ENCODE peak calls at places on chromosomes 16 and 17, in seven cellular contexts. P is transverse colon; D is SJSA1; Y is stomach; J is effector memory CD4-positive, alpha-beta T cell; Q is CD8-positive, alpha-beta memory T cell; W is IMR-90. H is an unnamed sample.

GRCh38 chr16:47965439-47965838 is 190.4 kb downstream of the ABCC12 start:
- DNase-seq in W (peak), J (no peak), Y (no peak), D (no peak), Q (no peak), P (no peak), H (no peak)

GRCh38 chr17:74545456-74546230 is at the start of gene CD300C:
- DNase-seq in D (no peak), J (no peak), Q (no peak), Y (no peak), W (no peak), P (no peak), H (no peak)

GRCh38 chr17:15249487-15249886 is 15.6 kb downstream of the PMP22 start:
- DNase-seq in Q (no peak), W (no peak), Y (no peak), D (no peak), P (no peak), J (no peak), H (no peak)

GRCh38 chr17:1108810-1109605 is 70.8 kb downstream of the ABR start:
- DNase-seq in D (peak), Q (peak), Y (peak), W (peak), P (peak), J (peak), H (peak)

GRCh38 chr16:84574191-84574590 is 43.7 kb downstream of the COTL1 start:
- DNase-seq in Q (no peak), Y (no peak), P (no peak), W (no peak), D (no peak), J (no peak), H (no peak)

GRCh38 chr17:80959330-80960036 is 32.2 kb upstream of the CHMP6 start:
- DNase-seq in J (no peak), W (peak), D (no peak), Y (no peak), Q (no peak), P (peak), H (no peak)

GRCh38 chr16:66847533-66848057 is 3.4 kb downstream of the CA7 start:
- DNase-seq in Y (no peak), P (no peak), J (no peak), W (no peak), D (no peak), Q (no peak), H (no peak)

GRCh38 chr17:43025766-43026537 is 921 bp downstream of the RND2 start:
- DNase-seq in W (no peak), Y (no peak), P (no peak), D (no peak), J (no peak), Q (no peak), H (no peak)

GRCh38 chr16:23134274-23134673 is 15.0 kb downstream of the USP31 start:
- DNase-seq in W (no peak), J (no peak), P (peak), Q (no peak), D (no peak), Y (no peak), H (no peak)

GRCh38 chr17:27549251-27549919 is 81.6 kb upstream of the LGALS9 start:
- DNase-seq in Y (peak), Q (no peak), W (no peak), D (no peak), J (no peak), P (no peak), H (no peak)

GRCh38 chr16:67104061-67104460 is 5.7 kb upstream of the PHAF1 start:
- DNase-seq in Q (no peak), P (no peak), Y (no peak), W (peak), J (no peak), D (no peak), H (peak)

GRCh38 chr16:57469917-57470470 is 7.5 kb downstream of the POLR2C start:
- DNase-seq in J (no peak), Q (no peak), W (no peak), D (no peak), Y (no peak), P (no peak), H (no peak)

GRCh38 chr16:57469046-57469445 is 6.6 kb downstream of the POLR2C start:
- DNase-seq in D (no peak), J (no peak), P (no peak), W (no peak), Q (no peak), Y (no peak), H (no peak)

GRCh38 chr16:57470683-57471082 is 8.2 kb downstream of the POLR2C start:
- DNase-seq in Q (no peak), W (no peak), Y (peak), J (no peak), D (no peak), P (peak), H (peak)

GRCh38 chr16:57471209-57471608 is 8.7 kb downstream of the POLR2C start:
- DNase-seq in W (no peak), D (no peak), J (no peak), Y (no peak), P (no peak), Q (no peak), H (no peak)

DNA sequence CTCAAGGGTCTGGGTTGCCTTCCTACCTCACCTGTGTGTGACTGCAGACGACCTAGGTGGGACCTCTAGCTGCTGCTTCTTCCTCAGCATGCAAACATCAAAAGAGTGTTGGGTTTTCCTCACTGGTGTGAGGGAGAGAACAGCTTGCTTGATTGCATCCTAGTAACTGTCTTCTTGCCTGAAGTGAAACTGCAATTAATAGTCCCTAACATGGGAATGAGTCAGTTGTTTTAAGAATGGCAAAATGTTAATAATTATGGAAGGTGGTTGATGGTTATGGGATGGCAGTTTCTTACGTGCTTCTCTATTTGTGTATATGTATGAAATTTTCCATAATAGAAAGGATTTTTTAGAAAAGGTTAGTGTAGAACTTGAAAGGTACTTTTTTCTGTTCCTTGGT is 5.9 kb downstream of the POLR2C start:
- DNase-seq in Y (no peak), J (no peak), Q (no peak), D (no peak), W (no peak), P (no peak), H (no peak)
- H3K27ac ChIP-seq in Y (no peak), J (no peak), Q (no peak), D (no peak), W (no peak), P (no peak), H (peak)

GRCh38 chr16:87255866-87256265 is 61.3 kb downstream of the C16orf95 start:
- DNase-seq in W (no peak), D (no peak), Y (peak), Q (no peak), P (no peak), J (no peak), H (no peak)
- H3K27ac ChIP-seq in W (no peak), D (no peak), Y (no peak), Q (no peak), P (no peak), J (no peak), H (no peak)

GRCh38 chr17:36922175-36922574 is 15.1 kb upstream of the LHX1 start:
- DNase-seq in P (no peak), J (no peak), Y (no peak), W (no peak), Q (no peak), D (no peak), H (no peak)
- H3K27ac ChIP-seq in P (no peak), J (no peak), Y (no peak), W (no peak), Q (no peak), D (no peak), H (no peak)

GRCh38 chr17:2175294-2175628 is 120.4 kb downstream of the HIC1 start:
- DNase-seq in P (no peak), W (no peak), D (no peak), Q (no peak), J (no peak), Y (no peak), H (no peak)
- H3K27ac ChIP-seq in P (peak), W (peak), D (peak), Q (no peak), J (no peak), Y (peak), H (peak)

GRCh38 chr16:50607970-50608557 is 59.9 kb downstream of the NKD1 start:
- DNase-seq in D (no peak), J (no peak), Q (no peak), W (no peak), P (no peak), Y (no peak), H (no peak)

GRCh38 chr16:50607447-50607846 is 59.3 kb downstream of the NKD1 start:
- DNase-seq in Q (no peak), W (no peak), P (no peak), Y (no peak), J (no peak), D (no peak), H (no peak)

GRCh38 chr16:50611332-50611934 is 63.2 kb downstream of the NKD1 start:
- DNase-seq in J (no peak), P (no peak), W (peak), Q (no peak), D (no peak), Y (no peak), H (peak)

GRCh38 chr16:50610331-50611262 is 62.4 kb downstream of the NKD1 start:
- DNase-seq in D (no peak), Y (no peak), P (no peak), J (no peak), Q (no peak), W (no peak), H (no peak)

GRCh38 chr16:50609049-50609832 is 61.0 kb downstream of the NKD1 start:
- DNase-seq in Y (no peak), D (no peak), Q (no peak), J (no peak), W (no peak), P (no peak), H (no peak)
- H3K27ac ChIP-seq in Y (peak), D (no peak), Q (no peak), J (no peak), W (no peak), P (peak), H (no peak)